ENCODE peak calls at places on chromosomes 11 and 22, in ten cellular contexts. S, K, Q, A, N, W, F, E, X and D are unnamed samples.

GRCh38 chr11:34040571-34040970 is 11.0 kb upstream of the CAPRIN1 start:
- DNase-seq in S (no peak), K (no peak), Q (no peak), A (no peak), N (no peak), W (no peak), F (no peak), E (no peak), X (no peak), D (no peak)

GRCh38 chr11:65131417-65131776 is 2.9 kb downstream of the SYVN1 start:
- DNase-seq in S (no peak), K (no peak), Q (no peak), A (no peak), N (no peak), W (no peak), F (no peak), E (no peak), X (no peak), D (no peak)

GRCh38 chr11:84722583-84723108 is 904.5 kb downstream of the DLG2 start:
- DNase-seq in S (no peak), K (no peak), Q (no peak), A (no peak), N (no peak), W (no peak), F (no peak), E (no peak), X (no peak), D (no peak)

GRCh38 chr22:22666307-22667091 is 22.1 kb downstream of the GGTLC2 start:
- DNase-seq in S (peak; percentile 53), K (peak; percentile 43), Q (no peak), A (no peak), N (peak; percentile 46), W (no peak), F (peak; percentile 9), E (peak; percentile 44), X (peak; percentile 18), D (no peak)

GRCh38 chr11:36719708-36720107 is 121.7 kb upstream of the RAG2 start:
- DNase-seq in S (no peak), K (no peak), Q (no peak), A (no peak), N (no peak), W (no peak), F (no peak), E (no peak), X (no peak), D (no peak)

GRCh38 chr11:122523841-122524531 is 131.5 kb upstream of the UBASH3B start:
- DNase-seq in S (no peak), K (no peak), Q (no peak), A (no peak), N (no peak), W (no peak), F (no peak), E (no peak), X (no peak), D (no peak)

GRCh38 chr22:27724706-27725105 is 76.8 kb downstream of the MN1 start:
- DNase-seq in S (peak; percentile 70), K (no peak), Q (no peak), A (no peak), N (peak; percentile 10), W (no peak), F (no peak), E (peak; percentile 13), X (no peak), D (no peak)

GRCh38 chr11:24163146-24163545 is 333.7 kb upstream of the LUZP2 start:
- DNase-seq in S (no peak), K (no peak), Q (no peak), A (no peak), N (peak; percentile 15), W (no peak), F (no peak), E (no peak), X (no peak), D (no peak)

GRCh38 chr22:36012332-36012731 is 16.3 kb downstream of the RBFOX2 start:
- DNase-seq in S (no peak), K (no peak), Q (no peak), A (no peak), N (peak; percentile 32), W (no peak), F (no peak), E (no peak), X (no peak), D (no peak)

GRCh38 chr11:17014774-17015638 is 792 bp upstream of the PLEKHA7 start:
- DNase-seq in S (no peak), K (peak; percentile 52), Q (no peak), A (no peak), N (no peak), W (peak; percentile 62), F (no peak), E (no peak), X (peak; percentile 34), D (no peak)

GRCh38 chr11:75259711-75260110 is 19.1 kb downstream of the TPBGL start:
- DNase-seq in S (no peak), K (no peak), Q (no peak), A (no peak), N (no peak), W (no peak), F (no peak), E (no peak), X (no peak), D (no peak)

GRCh38 chr22:24357547-24357946 is 69.9 kb upstream of the ADORA2A start:
- DNase-seq in S (peak; percentile 53), K (no peak), Q (no peak), A (no peak), N (peak; percentile 7), W (no peak), F (no peak), E (no peak), X (no peak), D (no peak)

GRCh38 chr11:70115778-70116177 is 37.7 kb downstream of the ANO1 start:
- DNase-seq in S (no peak), K (no peak), Q (no peak), A (no peak), N (no peak), W (no peak), F (no peak), E (no peak), X (no peak), D (no peak)

GRCh38 chr22:20803696-20804324 is 29.9 kb downstream of the SERPIND1 start:
- DNase-seq in S (peak; percentile 41), K (peak; percentile 46), Q (peak; percentile 34), A (peak; percentile 1), N (peak; percentile 44), W (no peak), F (peak; percentile 12), E (peak; percentile 24), X (peak; percentile 37), D (peak; percentile 41)

GRCh38 chr22:40588726-40589125 is 47.8 kb downstream of the MRTFA start:
- DNase-seq in S (peak; percentile 92), K (peak; percentile 42), Q (no peak), A (no peak), N (peak; percentile 70), W (no peak), F (no peak), E (no peak), X (no peak), D (no peak)

GRCh38 chr11:74533421-74533820 is 39.9 kb upstream of the LIPT2 start:
- DNase-seq in S (no peak), K (no peak), Q (no peak), A (no peak), N (no peak), W (no peak), F (no peak), E (no peak), X (no peak), D (no peak)

GRCh38 chr11:131917634-131918384 is 547.4 kb downstream of the NTM start:
- DNase-seq in S (no peak), K (no peak), Q (no peak), A (no peak), N (no peak), W (no peak), F (no peak), E (no peak), X (no peak), D (no peak)

GRCh38 chr11:114326151-114326550 is 30.0 kb downstream of the NNMT start:
- DNase-seq in S (no peak), K (no peak), Q (no peak), A (no peak), N (no peak), W (no peak), F (no peak), E (no peak), X (no peak), D (no peak)

GRCh38 chr11:109071712-109072524 is 350.1 kb upstream of the C11orf87 start:
- DNase-seq in S (peak; percentile 39), K (peak; percentile 60), Q (peak; percentile 38), A (no peak), N (peak; percentile 46), W (peak; percentile 59), F (no peak), E (no peak), X (no peak), D (no peak)

GRCh38 chr11:76810151-76810853 is 27.1 kb downstream of the TSKU start:
- DNase-seq in S (peak; percentile 68), K (peak; percentile 54), Q (no peak), A (no peak), N (no peak), W (peak; percentile 42), F (peak; percentile 48), E (peak; percentile 47), X (peak; percentile 54), D (no peak)

GRCh38 chr11:77175021-77175842 is 47.2 kb downstream of the MYO7A start:
- DNase-seq in S (no peak), K (no peak), Q (peak; percentile 52), A (no peak), N (no peak), W (no peak), F (no peak), E (no peak), X (no peak), D (no peak)

GRCh38 chr22:17120281-17120680 is 879 bp downstream of the TMEM121B start:
- DNase-seq in S (peak; percentile 62), K (peak; percentile 24), Q (peak; percentile 79), A (peak; percentile 33), N (peak; percentile 30), W (peak; percentile 8), F (peak; percentile 44), E (peak; percentile 58), X (peak; percentile 74), D (peak; percentile 46)

GRCh38 chr11:71505781-71506180 is 21.3 kb upstream of the KRTAP5-7 start:
- DNase-seq in S (no peak), K (no peak), Q (no peak), A (no peak), N (no peak), W (no peak), F (no peak), E (no peak), X (no peak), D (no peak)

GRCh38 chr11:31798057-31799035 is 12.8 kb downstream of the PAX6 start:
- DNase-seq in S (no peak), K (no peak), Q (no peak), A (no peak), N (no peak), W (no peak), F (no peak), E (no peak), X (peak; percentile 52), D (no peak)

GRCh38 chr11:44112083-44112865 is 16.8 kb downstream of the EXT2 start:
- DNase-seq in S (peak; percentile 72), K (peak; percentile 58), Q (peak; percentile 71), A (no peak), N (peak; percentile 76), W (peak; percentile 24), F (no peak), E (no peak), X (peak; percentile 31), D (peak; percentile 15)

GRCh38 chr22:22201185-22201924 is 43.2 kb upstream of the VPREB1 start:
- DNase-seq in S (no peak), K (peak; percentile 37), Q (peak; percentile 72), A (peak; percentile 21), N (peak; percentile 24), W (peak; percentile 23), F (peak; percentile 30), E (no peak), X (no peak), D (no peak)

GRCh38 chr11:66243816-66244215 is 24.6 kb upstream of the RAB1B start:
- DNase-seq in S (no peak), K (no peak), Q (no peak), A (no peak), N (no peak), W (no peak), F (no peak), E (no peak), X (no peak), D (no peak)

GRCh38 chr11:102005306-102005705 is 41.9 kb upstream of the CFAP300 start:
- DNase-seq in S (no peak), K (no peak), Q (no peak), A (no peak), N (no peak), W (no peak), F (no peak), E (no peak), X (no peak), D (no peak)